ENCODE peak calls at places on chromosomes 5 and 9, in six cellular contexts. Z is HCT116, I is HepG2, F is K562, N is GM12878, M is H1. B is an unnamed sample. For H3K27me3, the result is how much of the 10 kb centered on the place peaks cover.

GRCh38 chr9:36150529-36151305 is 14.2 kb downstream of the GLIPR2 start:
- DNase-seq in Z (no peak), I (peak), F (no peak), N (no peak), M (no peak), B (no peak)

GRCh38 chr9:91376239-91376638 is 14.5 kb upstream of the AUH start:
- DNase-seq in Z (no peak), I (no peak), F (no peak), N (no peak), M (no peak), B (no peak)

GRCh38 chr9:6305954-6306563 is 22.1 kb upstream of the TPD52L3 start:
- DNase-seq in Z (peak), I (peak), F (no peak), N (peak), M (no peak), B (peak)

GRCh38 chr9:36163049-36163839 is 5.9 kb upstream of the CCIN start:
- DNase-seq in Z (no peak), I (peak), F (no peak), N (no peak), M (peak), B (peak)

GRCh38 chr9:137505421-137506140 is 44.6 kb downstream of the PNPLA7 start:
- DNase-seq in Z (no peak), I (no peak), F (peak), N (no peak), M (no peak), B (no peak)

GRCh38 chr5:42250-42649 is 49.7 kb upstream of the PLEKHG4B start:
- DNase-seq in Z (no peak), I (no peak), F (no peak), N (no peak), M (no peak), B (no peak)

GRCh38 chr9:24502548-24502947 is 43.1 kb downstream of the IZUMO3 start:
- DNase-seq in Z (no peak), I (no peak), F (no peak), N (no peak), M (no peak), B (no peak)

GRCh38 chr9:33346564-33346963 is 55.8 kb downstream of the AQP7 start:
- DNase-seq in Z (no peak), I (no peak), F (no peak), N (no peak), M (no peak), B (no peak)

GRCh38 chr5:9559965-9560364 is 14.1 kb upstream of the SEMA5A start:
- DNase-seq in Z (no peak), I (no peak), F (no peak), N (no peak), M (no peak), B (no peak)

GRCh38 chr9:76887951-76888350 is 18.0 kb downstream of the PRUNE2 start:
- DNase-seq in Z (no peak), I (no peak), F (no peak), N (no peak), M (no peak), B (peak)

GRCh38 chr9:69134412-69134811 is 39.7 kb upstream of the TJP2 start:
- DNase-seq in Z (no peak), I (no peak), F (no peak), N (no peak), M (no peak), B (no peak)

GRCh38 chr9:131394464-131395026 is 659 bp downstream of the PRRC2B start:
- DNase-seq in Z (no peak), I (no peak), F (peak), N (no peak), M (no peak), B (no peak)

GRCh38 chr5:107092695-107093094 is 578.0 kb downstream of the EFNA5 start:
- DNase-seq in Z (no peak), I (no peak), F (no peak), N (no peak), M (no peak), B (no peak)

GRCh38 chr5:91307023-91307422 is 76.1 kb downstream of the ARRDC3 start:
- DNase-seq in Z (no peak), I (no peak), F (no peak), N (no peak), M (no peak), B (no peak)

GRCh38 chr9:97293207-97293721 is 14.2 kb upstream of the CCDC180 start:
- DNase-seq in Z (no peak), I (peak), F (no peak), N (no peak), M (no peak), B (no peak)

GRCh38 chr5:386432-387341 is 56.3 kb upstream of the EXOC3 start:
- DNase-seq in Z (no peak), I (no peak), F (peak), N (no peak), M (no peak), B (no peak)

GRCh38 chr5:76548525-76549229 is 74.5 kb downstream of the F2RL2 start:
- DNase-seq in Z (no peak), I (peak), F (no peak), N (no peak), M (no peak), B (no peak)

GRCh38 chr5:175692235-175692995 is 34.5 kb downstream of the HRH2 start:
- DNase-seq in Z (no peak), I (no peak), F (no peak), N (no peak), M (no peak), B (no peak)

GRCh38 chr9:84874583-84874982 is 205.1 kb downstream of the NTRK2 start:
- DNase-seq in Z (no peak), I (no peak), F (no peak), N (no peak), M (no peak), B (no peak)

GRCh38 chr9:32395483-32396216 is 11.2 kb downstream of the ACO1 start:
- DNase-seq in Z (no peak), I (no peak), F (no peak), N (no peak), M (no peak), B (no peak)

GRCh38 chr9:124050955-124051354 is 39.4 kb downstream of the LHX2 start:
- DNase-seq in Z (no peak), I (no peak), F (no peak), N (no peak), M (no peak), B (no peak)

GRCh38 chr9:84397822-84398221 is 57.3 kb upstream of the SLC28A3 start:
- DNase-seq in Z (no peak), I (no peak), F (no peak), N (no peak), M (no peak), B (no peak)

GRCh38 chr5:93224624-93225023 is 356.4 kb downstream of the NR2F1-AS1 start:
- DNase-seq in Z (no peak), I (no peak), F (no peak), N (no peak), M (no peak), B (no peak)

GRCh38 chr5:13976867-13977479 is 32.5 kb upstream of the DNAH5 start:
- DNase-seq in Z (peak), I (peak), F (peak), N (no peak), M (no peak), B (no peak)

GRCh38 chr5:87393331-87393730 is 19.4 kb downstream of the CCNH start:
- DNase-seq in Z (no peak), I (no peak), F (no peak), N (no peak), M (no peak), B (no peak)

GRCh38 chr5:93924628-93925027 is 183.2 kb upstream of the POU5F2 start:
- DNase-seq in Z (no peak), I (no peak), F (no peak), N (no peak), M (no peak), B (no peak)

GRCh38 chr9:84647699-84648098 is 21.8 kb upstream of the NTRK2 start:
- DNase-seq in Z (no peak), I (no peak), F (no peak), N (no peak), M (no peak), B (no peak)

GRCh38 chr9:19517202-19517942 is 108.6 kb downstream of the ACER2 start:
- DNase-seq in Z (no peak), I (no peak), F (peak), N (no peak), M (peak), B (peak)

GRCh38 chr5:76472338-76473336 is 69.6 kb downstream of the IQGAP2 start:
- DNase-seq in Z (no peak), I (peak), F (no peak), N (no peak), M (no peak), B (no peak)

GRCh38 chr9:122656378-122656777 is 1.0 kb downstream of the OR1B1 start:
- DNase-seq in Z (no peak), I (no peak), F (no peak), N (no peak), M (no peak), B (no peak)
- H3K27me3 ChIP-seq in Z (under half), I (under half), F (under half), N (under half), M (under half), B (under half)

GRCh38 chr5:103894882-103895281 is 332.3 kb upstream of the NUDT12 start:
- DNase-seq in Z (no peak), I (no peak), F (no peak), N (no peak), M (peak), B (peak)

GRCh38 chr5:103891151-103891550 is 328.6 kb upstream of the NUDT12 start:
- DNase-seq in Z (no peak), I (no peak), F (no peak), N (no peak), M (no peak), B (no peak)

GRCh38 chr5:103890313-103890712 is 327.7 kb upstream of the NUDT12 start:
- DNase-seq in Z (no peak), I (no peak), F (no peak), N (no peak), M (no peak), B (no peak)

GRCh38 chr5:103886826-103887225 is 324.2 kb upstream of the NUDT12 start:
- DNase-seq in Z (no peak), I (no peak), F (no peak), N (no peak), M (no peak), B (no peak)

GRCh38 chr5:103889500-103890209 is 327.1 kb upstream of the NUDT12 start:
- DNase-seq in Z (no peak), I (no peak), F (no peak), N (peak), M (no peak), B (no peak)
- H3K9ac ChIP-seq in Z (no peak), I (no peak), F (no peak), N (no peak), M (no peak), B (no peak)

DNA sequence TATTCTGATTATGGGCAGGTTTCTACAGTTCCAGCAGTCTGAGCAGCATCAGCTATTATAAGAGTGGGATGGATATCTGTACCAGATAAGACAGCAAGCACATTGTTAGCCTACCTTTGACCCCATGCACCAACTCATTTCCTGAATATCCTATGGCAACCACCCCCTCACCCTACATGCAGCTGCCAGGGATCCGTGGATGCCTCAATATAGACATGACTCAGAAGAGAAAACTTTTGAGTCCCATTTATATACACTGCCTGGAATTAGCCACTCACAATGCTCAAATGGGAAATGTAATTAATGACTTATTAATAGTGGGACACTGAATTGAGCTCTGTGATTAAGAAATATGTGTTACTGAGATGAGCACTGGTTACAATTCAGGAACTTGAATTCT is 124.4 kb downstream of the SSBP2 start:
- DNase-seq in Z (peak), I (peak), F (no peak), N (no peak), M (no peak), B (no peak)
- TF ChIP-seq ZNF274 in Z (no peak), I (no peak), F (no peak), N (no peak), M (no peak), B (no peak)

GRCh38 chr5:2995667-2996066 is 244.2 kb upstream of the IRX2 start:
- DNase-seq in Z (no peak), I (no peak), F (no peak), N (no peak), M (no peak), B (no peak)

GRCh38 chr5:2996248-2996647 is 244.8 kb upstream of the IRX2 start:
- DNase-seq in Z (no peak), I (no peak), F (no peak), N (no peak), M (no peak), B (no peak)

GRCh38 chr5:2997179-2997578 is 245.7 kb upstream of the IRX2 start:
- DNase-seq in Z (no peak), I (no peak), F (no peak), N (no peak), M (no peak), B (no peak)

GRCh38 chr5:2998106-2998505 is 246.6 kb upstream of the IRX2 start:
- DNase-seq in Z (no peak), I (no peak), F (no peak), N (no peak), M (no peak), B (no peak)

GRCh38 chr5:2996687-2997086 is 245.2 kb upstream of the IRX2 start:
- DNase-seq in Z (no peak), I (no peak), F (no peak), N (no peak), M (no peak), B (no peak)
- H3K27me3 ChIP-seq in Z (under half), I (under half), F (under half), N (under half), M (under half), B (under half)

DNA sequence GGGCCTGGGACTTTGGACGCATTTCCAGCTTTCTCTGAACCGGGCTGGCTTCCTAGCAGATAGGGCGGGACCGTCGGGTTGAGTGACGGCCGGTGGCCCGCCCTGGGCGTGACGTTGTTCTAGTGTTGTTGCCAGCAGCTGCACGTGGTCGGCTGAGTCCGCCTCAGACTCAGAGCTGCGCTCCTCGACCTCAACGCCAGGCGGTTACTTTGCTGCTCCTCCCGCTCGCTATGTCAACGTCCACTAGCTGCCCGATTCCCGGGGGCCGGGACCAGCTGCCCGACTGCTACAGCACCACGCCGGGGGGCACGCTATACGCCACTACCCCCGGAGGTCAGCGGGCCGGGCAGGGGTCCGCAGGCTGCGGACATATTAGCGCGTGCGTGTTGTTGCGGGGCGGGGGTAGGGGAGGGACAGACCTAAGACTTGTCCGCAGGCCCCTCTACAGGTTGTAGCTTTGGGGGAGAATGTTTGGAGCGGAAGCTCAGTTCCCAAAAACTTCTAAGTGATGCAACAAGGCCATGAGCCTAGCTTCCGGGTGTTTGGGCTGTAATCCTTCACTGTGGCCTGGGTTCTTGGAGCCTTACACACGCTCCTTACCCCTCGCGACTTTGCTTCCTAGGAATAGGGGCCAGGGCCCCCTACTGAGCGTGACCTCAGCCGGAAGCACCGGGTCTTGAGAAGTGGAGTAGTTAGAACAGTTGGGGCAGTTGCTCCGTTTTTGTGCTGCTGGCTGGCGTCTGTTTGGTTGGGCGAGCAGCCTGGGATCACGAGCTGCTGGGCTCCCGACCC is at the start of gene EIF4EBP3:
- DNase-seq in Z (peak), I (peak), F (peak), N (peak), M (peak), B (peak)
- H3K9ac ChIP-seq in Z (no peak), I (peak), F (peak), N (peak), M (no peak), B (peak)

DNA sequence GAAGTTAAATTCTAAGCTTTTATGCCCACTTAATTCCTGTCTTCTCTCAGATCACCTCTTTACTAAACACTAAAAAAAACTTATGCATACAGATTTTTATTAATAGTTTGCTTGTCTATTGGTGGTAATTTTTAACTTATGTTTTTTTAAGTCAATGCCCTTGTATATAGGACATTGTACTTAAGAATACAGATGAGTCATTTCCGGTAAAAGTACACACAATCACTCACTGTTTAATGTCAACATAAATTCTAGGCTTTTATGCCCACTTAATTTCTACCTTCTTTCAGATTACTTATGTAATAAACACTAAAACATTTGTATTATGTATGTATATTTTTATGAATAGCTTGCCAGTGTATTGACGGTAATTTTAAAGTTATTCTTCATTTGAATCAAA is 872.8 kb upstream of the CDH9 start:
- DNase-seq in Z (no peak), I (peak), F (no peak), N (no peak), M (no peak), B (no peak)
- TF ChIP-seq ZNF274 in Z (no peak), I (no peak), F (no peak), N (no peak), M (no peak), B (no peak)